ENCODE peak calls at places on chromosomes 1 and 21, in six cellular contexts. Z, V, U, A, T and Y are unnamed samples.

GRCh38 chr1:31585736-31586365 is 9.5 kb downstream of the TINAGL1 start:
- DNase-seq in Z (no peak), V (no peak), U (no peak), A (no peak), T (no peak), Y (peak; percentile 30)

GRCh38 chr1:66642992-66643391 is 109.0 kb downstream of the SGIP1 start:
- DNase-seq in Z (no peak), V (no peak), U (no peak), A (no peak), T (no peak), Y (no peak)

GRCh38 chr1:215044151-215044550 is 38.4 kb upstream of the KCNK2 start:
- DNase-seq in Z (no peak), V (no peak), U (no peak), A (no peak), T (no peak), Y (no peak)

GRCh38 chr1:192477630-192478029 is 97.9 kb upstream of the RGS1 start:
- DNase-seq in Z (no peak), V (peak; percentile 50), U (peak; percentile 49), A (no peak), T (no peak), Y (no peak)

GRCh38 chr1:229887043-229887822 is 179.8 kb upstream of the GALNT2 start:
- DNase-seq in Z (no peak), V (peak; percentile 10), U (no peak), A (no peak), T (no peak), Y (peak; percentile 57)

GRCh38 chr1:235838021-235838420 is 28.7 kb downstream of the LYST start:
- DNase-seq in Z (no peak), V (no peak), U (no peak), A (no peak), T (no peak), Y (no peak)

GRCh38 chr1:53413175-53414001 is 45.8 kb upstream of the DMRTB1 start:
- DNase-seq in Z (no peak), V (peak; percentile 95), U (peak; percentile 72), A (no peak), T (no peak), Y (no peak)

GRCh38 chr1:218702808-218703207 is 357.7 kb downstream of the TGFB2 start:
- DNase-seq in Z (no peak), V (no peak), U (no peak), A (no peak), T (no peak), Y (no peak)

GRCh38 chr1:69511426-69512192 is 56.1 kb upstream of the LRRC7 start:
- DNase-seq in Z (no peak), V (peak; percentile 33), U (no peak), A (no peak), T (no peak), Y (no peak)

GRCh38 chr1:4616831-4617465 is 37.5 kb upstream of the AJAP1 start:
- DNase-seq in Z (no peak), V (no peak), U (no peak), A (no peak), T (no peak), Y (no peak)

GRCh38 chr1:247119600-247120407 is 15.6 kb upstream of the ZNF669 start:
- DNase-seq in Z (peak; percentile 41), V (no peak), U (no peak), A (no peak), T (no peak), Y (no peak)

GRCh38 chr21:46121286-46122221 is 23.6 kb downstream of the COL6A2 start:
- DNase-seq in Z (peak; percentile 50), V (no peak), U (no peak), A (peak; percentile 13), T (peak; percentile 24), Y (no peak)

GRCh38 chr1:235093685-235094592 is 34.7 kb downstream of the TOMM20 start:
- DNase-seq in Z (peak; percentile 91), V (peak; percentile 45), U (peak; percentile 78), A (peak; percentile 80), T (peak; percentile 75), Y (no peak)

GRCh38 chr1:33656467-33656866 is 184.0 kb downstream of the ZSCAN20 start:
- DNase-seq in Z (no peak), V (no peak), U (no peak), A (no peak), T (no peak), Y (no peak)

GRCh38 chr1:25836695-25837094 is 16.9 kb downstream of the MTFR1L start:
- DNase-seq in Z (no peak), V (no peak), U (no peak), A (no peak), T (no peak), Y (no peak)

GRCh38 chr1:2796890-2797740 is 4.4 kb downstream of the TTC34 start:
- DNase-seq in Z (peak; percentile 34), V (no peak), U (no peak), A (no peak), T (no peak), Y (no peak)

GRCh38 chr1:1624443-1625403 is 7.2 kb upstream of the MMP23B start:
- DNase-seq in Z (no peak), V (no peak), U (no peak), A (peak; percentile 76), T (no peak), Y (no peak)

GRCh38 chr1:185139231-185139630 is 17.5 kb downstream of the TRMT1L start:
- DNase-seq in Z (no peak), V (no peak), U (no peak), A (no peak), T (no peak), Y (no peak)

GRCh38 chr1:47906466-47907191 is 90.6 kb downstream of the TRABD2B start:
- DNase-seq in Z (no peak), V (no peak), U (no peak), A (no peak), T (no peak), Y (no peak)

GRCh38 chr1:9101510-9102146 is 27.3 kb downstream of the GPR157 start:
- DNase-seq in Z (no peak), V (peak; percentile 57), U (peak; percentile 82), A (no peak), T (peak; percentile 62), Y (no peak)

DNA sequence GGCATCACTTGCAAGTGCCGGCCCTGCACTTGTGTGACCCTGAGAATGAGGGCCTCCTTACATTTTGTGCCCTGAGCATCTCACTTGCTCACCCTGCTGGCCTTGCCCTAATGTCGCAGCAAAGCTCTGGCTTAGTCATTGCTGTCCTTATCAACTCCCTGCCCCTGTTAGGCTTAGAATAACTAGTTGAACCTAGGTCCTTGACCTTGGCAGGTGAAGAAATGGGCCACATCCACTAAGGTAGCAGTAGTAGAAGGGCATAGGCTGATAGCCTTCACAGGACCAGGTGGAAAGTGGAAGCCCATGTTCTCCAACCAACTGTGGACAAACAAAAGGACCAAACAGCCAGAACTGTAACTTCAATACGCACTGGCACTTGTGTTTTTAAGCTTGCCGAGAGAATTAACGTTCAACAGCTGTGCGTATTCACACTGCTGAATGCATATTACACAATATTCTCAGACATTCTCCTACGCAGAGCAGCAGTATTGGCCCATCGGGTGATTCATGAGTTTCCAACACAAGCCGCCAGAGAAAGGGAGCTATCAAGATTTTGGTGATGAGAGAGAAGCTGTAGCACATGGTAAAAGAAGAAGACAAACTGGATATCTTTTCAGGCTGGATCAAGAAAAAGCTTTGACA is 27.7 kb upstream of the PTGFRN start:
- DNase-seq in Z (no peak), V (peak; percentile 66), U (peak; percentile 75), A (no peak), T (no peak), Y (peak; percentile 89)
- TF ChIP-seq CTCF in Z (peak; percentile 10), V (peak; percentile 18), U (peak; percentile 54), A (peak; percentile 22), T (no peak), Y (no peak)

GRCh38 chr21:37484535-37485474 is 118.2 kb downstream of the DYRK1A start:
- DNase-seq in Z (no peak), V (no peak), U (no peak), A (no peak), T (no peak), Y (no peak)

GRCh38 chr21:37490084-37490483 is 123.5 kb downstream of the DYRK1A start:
- DNase-seq in Z (no peak), V (no peak), U (no peak), A (no peak), T (no peak), Y (no peak)

GRCh38 chr21:37483776-37484175 is 117.2 kb downstream of the DYRK1A start:
- DNase-seq in Z (no peak), V (no peak), U (no peak), A (no peak), T (no peak), Y (no peak)

DNA sequence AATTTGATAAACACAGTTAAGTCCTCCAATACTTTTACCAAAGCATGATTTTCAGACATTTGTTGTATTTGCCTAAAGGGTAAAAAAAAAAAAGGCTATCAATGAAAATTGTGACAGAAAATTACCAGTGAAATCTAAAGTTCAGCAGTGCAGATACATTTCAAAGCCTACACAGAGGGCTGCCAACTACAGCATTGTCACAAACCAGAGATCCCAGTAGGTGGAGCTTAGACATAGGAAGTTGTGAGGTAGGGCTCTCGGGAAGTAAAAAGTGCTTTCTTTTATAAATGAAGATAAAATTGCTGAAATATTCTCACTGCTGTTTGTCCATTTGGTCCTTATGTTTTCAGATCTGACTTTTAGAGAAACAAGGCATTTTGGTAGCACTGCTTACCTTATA is 123.0 kb downstream of the DYRK1A start:
- DNase-seq in Z (no peak), V (no peak), U (no peak), A (no peak), T (no peak), Y (no peak)
- TF ChIP-seq CTCF in Z (no peak), V (no peak), U (no peak), A (peak; percentile 4), T (no peak), Y (peak; percentile 35)

GRCh38 chr1:100222428-100222827 is 27.2 kb downstream of the DBT start:
- DNase-seq in Z (no peak), V (no peak), U (no peak), A (no peak), T (no peak), Y (no peak)

GRCh38 chr1:100219879-100220278 is 29.8 kb downstream of the DBT start:
- DNase-seq in Z (no peak), V (no peak), U (no peak), A (no peak), T (no peak), Y (no peak)

GRCh38 chr1:100219457-100219856 is 30.2 kb downstream of the DBT start:
- DNase-seq in Z (no peak), V (no peak), U (no peak), A (no peak), T (no peak), Y (no peak)

GRCh38 chr1:100213141-100213540 is 35.1 kb upstream of the LRRC39 start:
- DNase-seq in Z (no peak), V (no peak), U (no peak), A (no peak), T (no peak), Y (no peak)

GRCh38 chr1:100217834-100218233 is 31.8 kb downstream of the DBT start:
- DNase-seq in Z (no peak), V (no peak), U (no peak), A (peak; percentile 40), T (no peak), Y (no peak)
- TF ChIP-seq CTCF in Z (no peak), V (no peak), U (no peak), A (no peak), T (no peak), Y (no peak)

GRCh38 chr1:12445257-12445656 is 172.8 kb downstream of the DHRS3 start:
- DNase-seq in Z (no peak), V (no peak), U (no peak), A (no peak), T (no peak), Y (no peak)
- TF ChIP-seq CTCF in Z (no peak), V (no peak), U (no peak), A (no peak), T (no peak), Y (no peak)

GRCh38 chr21:43619856-43620255 is 39.4 kb downstream of the HSF2BP start:
- DNase-seq in Z (no peak), V (no peak), U (no peak), A (no peak), T (no peak), Y (no peak)
- TF ChIP-seq CTCF in Z (no peak), V (no peak), U (no peak), A (no peak), T (no peak), Y (no peak)